ENCODE peak calls at places on chromosomes 11 and 22, in five cellular contexts. One of them, this sample, is unnamed.

GRCh38 chr11:44096360-44097188 is 1.1 kb downstream of the EXT2 start:
- DNase-seq in NCI-H774: no peak
- DNase-seq in body of pancreas: no peak
- DNase-seq in B cell: no peak
- DNase-seq in RPMI8226: no peak
- DNase-seq in this sample: no peak

GRCh38 chr11:22976146-22976545 is 115.9 kb upstream of the CCDC179 start:
- DNase-seq in B cell: no peak
- DNase-seq in NCI-H774: no peak
- DNase-seq in body of pancreas: peak
- DNase-seq in RPMI8226: no peak
- DNase-seq in this sample: no peak

GRCh38 chr22:46413725-46414379 is 78.3 kb downstream of the TRMU start:
- DNase-seq in RPMI8226: no peak
- DNase-seq in NCI-H774: no peak
- DNase-seq in body of pancreas: no peak
- DNase-seq in B cell: no peak
- DNase-seq in this sample: no peak

GRCh38 chr11:84914511-84914910 is 712.6 kb downstream of the DLG2 start:
- DNase-seq in NCI-H774: no peak
- DNase-seq in body of pancreas: no peak
- DNase-seq in RPMI8226: no peak
- DNase-seq in B cell: no peak
- DNase-seq in this sample: no peak

GRCh38 chr11:120184946-120185677 is 25.7 kb upstream of the OAF start:
- DNase-seq in NCI-H774: no peak
- DNase-seq in B cell: no peak
- DNase-seq in body of pancreas: peak
- DNase-seq in RPMI8226: no peak
- DNase-seq in this sample: no peak

GRCh38 chr11:70532728-70533127 is 134.4 kb downstream of the CTTN start:
- DNase-seq in RPMI8226: no peak
- DNase-seq in body of pancreas: no peak
- DNase-seq in B cell: no peak
- DNase-seq in NCI-H774: no peak
- DNase-seq in this sample: no peak

GRCh38 chr11:78156081-78156844 is 16.8 kb upstream of the ALG8 start:
- DNase-seq in NCI-H774: no peak
- DNase-seq in body of pancreas: no peak
- DNase-seq in RPMI8226: no peak
- DNase-seq in B cell: no peak
- DNase-seq in this sample: no peak

GRCh38 chr11:104151404-104152204 is 12.3 kb downstream of the PDGFD start:
- DNase-seq in RPMI8226: no peak
- DNase-seq in NCI-H774: no peak
- DNase-seq in body of pancreas: no peak
- DNase-seq in B cell: no peak
- DNase-seq in this sample: no peak

GRCh38 chr22:39384750-39385480 is 14.7 kb upstream of the TAB1 start:
- DNase-seq in NCI-H774: no peak
- DNase-seq in body of pancreas: no peak
- DNase-seq in B cell: no peak
- DNase-seq in RPMI8226: no peak
- DNase-seq in this sample: no peak

GRCh38 chr11:13302440-13302958 is 24.9 kb downstream of the BMAL1 start:
- DNase-seq in NCI-H774: no peak
- DNase-seq in RPMI8226: no peak
- DNase-seq in body of pancreas: no peak
- DNase-seq in B cell: no peak
- DNase-seq in this sample: no peak

GRCh38 chr11:132744771-132745170 is 787.5 kb downstream of the OPCML start:
- DNase-seq in NCI-H774: no peak
- DNase-seq in RPMI8226: no peak
- DNase-seq in B cell: no peak
- DNase-seq in body of pancreas: no peak
- DNase-seq in this sample: no peak

GRCh38 chr11:120194166-120194565 is 16.7 kb upstream of the OAF start:
- DNase-seq in B cell: no peak
- DNase-seq in body of pancreas: no peak
- DNase-seq in RPMI8226: no peak
- DNase-seq in NCI-H774: no peak
- DNase-seq in this sample: no peak

GRCh38 chr22:48951836-48952235 is 875.8 kb downstream of the BRD1 start:
- DNase-seq in NCI-H774: no peak
- DNase-seq in body of pancreas: no peak
- DNase-seq in RPMI8226: no peak
- DNase-seq in B cell: no peak
- DNase-seq in this sample: no peak

GRCh38 chr11:2929511-2929879 is 275 bp upstream of the PHLDA2 start:
- DNase-seq in RPMI8226: peak
- DNase-seq in body of pancreas: peak
- DNase-seq in NCI-H774: no peak
- DNase-seq in B cell: peak
- DNase-seq in this sample: peak

GRCh38 chr11:95068549-95068948 is 1.8 kb downstream of the SRSF8 start:
- DNase-seq in NCI-H774: peak
- DNase-seq in RPMI8226: peak
- DNase-seq in B cell: peak
- DNase-seq in body of pancreas: peak
- DNase-seq in this sample: peak

GRCh38 chr11:330307-330693 is 9.6 kb upstream of the IFITM3 start:
- DNase-seq in RPMI8226: no peak
- DNase-seq in B cell: no peak
- DNase-seq in body of pancreas: no peak
- DNase-seq in NCI-H774: no peak
- DNase-seq in this sample: no peak